ENCODE peak calls at places on chromosomes 2 and 18, in six cellular contexts. A is A549, J is SK-N-SH, Q is H1, D is HepG2, X is GM12878. B is an unnamed sample.

GRCh38 chr2:11873766-11874165 is 127.3 kb downstream of the LPIN1 start:
- DNase-seq in A (no peak), J (no peak), Q (peak; percentile 13), D (no peak), X (no peak), B (no peak)

GRCh38 chr2:19362094-19362649 is 3.7 kb upstream of the OSR1 start:
- DNase-seq in A (peak; percentile 31), J (peak; percentile 47), Q (no peak), D (no peak), X (no peak), B (no peak)

GRCh38 chr2:183037660-183038340 is 457 bp downstream of the NCKAP1 start:
- DNase-seq in A (peak; percentile 45), J (peak; percentile 76), Q (peak; percentile 64), D (peak; percentile 27), X (no peak), B (peak; percentile 67)

GRCh38 chr2:21939961-21940360 is 816.2 kb downstream of the TDRD15 start:
- DNase-seq in A (no peak), J (no peak), Q (no peak), D (no peak), X (no peak), B (no peak)

GRCh38 chr2:15677141-15677911 is 85.7 kb downstream of the DDX1 start:
- DNase-seq in A (no peak), J (peak; percentile 57), Q (no peak), D (no peak), X (no peak), B (no peak)

GRCh38 chr18:25042641-25043051 is 309.3 kb downstream of the ZNF521 start:
- DNase-seq in A (no peak), J (peak; percentile 18), Q (no peak), D (no peak), X (no peak), B (no peak)

GRCh38 chr2:72081450-72081849 is 66.2 kb downstream of the CYP26B1 start:
- DNase-seq in A (no peak), J (no peak), Q (no peak), D (no peak), X (no peak), B (no peak)

GRCh38 chr18:46179306-46179705 is 75.1 kb downstream of the HAUS1 start:
- DNase-seq in A (no peak), J (no peak), Q (no peak), D (no peak), X (no peak), B (no peak)

GRCh38 chr2:45602624-45603023 is 8.4 kb downstream of the SRBD1 start:
- DNase-seq in A (no peak), J (no peak), Q (no peak), D (no peak), X (no peak), B (no peak)

GRCh38 chr2:101442667-101443061 is 32.2 kb downstream of the RFX8 start:
- DNase-seq in A (peak; percentile 16), J (no peak), Q (no peak), D (peak; percentile 59), X (no peak), B (no peak)

GRCh38 chr2:3766824-3767223 is 63.4 kb downstream of the DCDC2C start:
- DNase-seq in A (no peak), J (no peak), Q (no peak), D (no peak), X (no peak), B (no peak)
- TF ChIP-seq CHD2 in A (no peak), J (no peak), Q (no peak), D (no peak), X (no peak), B (no peak)

DNA sequence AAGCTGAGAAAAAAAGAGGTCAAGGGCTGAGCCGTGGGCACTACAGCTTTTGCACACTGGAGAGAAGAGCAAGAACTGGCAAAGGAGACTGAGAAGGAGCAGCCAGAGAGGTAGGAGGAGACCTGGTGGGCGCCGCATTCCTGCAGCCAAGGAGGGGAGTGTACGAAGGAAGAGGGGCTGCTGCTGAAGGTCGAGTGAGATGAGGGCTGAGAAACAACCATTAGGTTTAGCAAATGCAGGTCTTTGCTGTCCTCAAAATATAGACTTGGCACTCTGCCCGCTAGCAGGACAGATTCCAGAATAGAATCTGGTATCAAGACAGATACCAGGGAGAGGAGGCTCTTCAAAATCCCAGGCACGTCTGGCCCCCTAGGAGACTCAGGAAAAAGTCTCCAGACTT is 83.0 kb downstream of the TGOLN2 start:
- DNase-seq in A (no peak), J (no peak), Q (no peak), D (no peak), X (no peak), B (no peak)
- TF ChIP-seq CHD2 in A (no peak), J (no peak), Q (no peak), D (no peak), X (no peak), B (no peak)

DNA sequence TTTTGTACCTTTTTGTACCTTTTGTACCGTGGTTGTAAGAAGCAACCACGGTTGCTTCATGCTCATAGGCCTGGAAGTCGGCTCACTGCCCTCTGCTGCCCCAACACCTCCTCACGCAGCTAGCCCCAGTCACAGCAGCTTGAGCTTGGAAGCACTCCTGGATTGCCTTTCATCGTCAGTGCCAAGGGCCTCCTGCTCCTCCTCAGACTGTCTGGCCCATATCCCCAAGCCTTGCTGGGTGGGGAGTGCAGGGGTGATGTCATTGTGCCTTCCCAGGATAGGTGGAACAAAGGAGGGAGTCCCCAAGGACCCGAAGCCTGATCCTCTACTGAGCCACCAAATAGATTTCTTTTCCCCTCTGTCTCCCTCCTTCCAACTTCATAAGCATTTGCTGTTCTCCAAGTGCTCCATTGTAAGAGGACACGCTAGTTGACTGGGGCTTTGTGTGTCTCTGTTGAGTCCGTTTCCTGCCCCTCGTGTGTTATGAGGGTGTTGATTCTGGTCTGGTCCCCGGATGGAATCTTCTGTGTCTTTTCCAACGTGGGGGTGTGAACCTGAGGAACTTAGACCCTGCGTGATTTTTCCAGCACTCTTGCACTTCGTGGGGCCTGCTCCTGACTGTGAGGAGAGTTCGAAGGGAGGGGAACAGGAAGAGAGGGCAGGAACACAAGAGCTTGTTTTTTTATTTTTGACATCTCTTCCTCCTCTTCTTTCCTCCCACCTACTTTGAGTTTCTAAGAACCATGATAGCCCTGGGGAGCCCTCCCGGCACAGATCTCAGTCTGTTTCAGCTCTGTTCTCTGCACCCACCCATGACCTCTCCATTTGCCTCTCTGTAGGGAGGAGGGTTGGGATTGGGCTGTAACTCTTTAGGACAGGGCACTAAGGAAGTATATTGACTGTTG is 127.2 kb upstream of the EML6 start:
- DNase-seq in A (no peak), J (no peak), Q (no peak), D (no peak), X (no peak), B (no peak)
- TF ChIP-seq CHD2 in A (no peak), J (no peak), Q (no peak), D (no peak), X (no peak), B (no peak)

GRCh38 chr18:57433492-57434176 is 1.5 kb upstream of the ONECUT2 start:
- DNase-seq in A (peak; percentile 6), J (no peak), Q (no peak), D (no peak), X (no peak), B (no peak)
- TF ChIP-seq CHD2 in A (no peak), J (no peak), Q (no peak), D (no peak), X (no peak), B (no peak)

DNA sequence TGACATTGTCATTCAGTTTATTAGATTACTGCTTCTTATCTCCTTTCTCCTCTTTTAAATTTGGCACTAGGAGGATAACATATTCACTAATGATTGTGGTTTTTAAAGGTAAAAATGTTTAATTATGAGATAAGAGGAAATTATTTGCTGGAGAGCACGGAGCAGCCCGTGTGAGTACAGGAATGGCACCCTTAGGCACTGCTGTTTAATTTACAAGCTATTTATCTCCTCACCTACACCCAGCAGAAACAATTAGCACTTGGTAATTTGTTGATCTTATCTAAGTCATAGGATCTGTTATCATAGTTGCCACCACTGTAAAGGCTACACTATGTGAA is 87.4 kb upstream of the SP3 start:
- DNase-seq in A (no peak), J (no peak), Q (no peak), D (no peak), X (no peak), B (no peak)
- TF ChIP-seq CHD2 in A (no peak), J (no peak), Q (no peak), D (no peak), X (no peak), B (no peak)

GRCh38 chr2:240711296-240711695 is 19.6 kb downstream of the AQP12A start:
- DNase-seq in A (no peak), J (no peak), Q (no peak), D (no peak), X (no peak), B (no peak)
- TF ChIP-seq CHD2 in A (no peak), J (no peak), Q (no peak), D (no peak), X (no peak), B (no peak)

GRCh38 chr2:159117658-159118057 is 149.2 kb downstream of the TANC1 start:
- DNase-seq in A (no peak), J (no peak), Q (no peak), D (no peak), X (no peak), B (no peak)

GRCh38 chr2:159118859-159119510 is 150.5 kb downstream of the TANC1 start:
- DNase-seq in A (no peak), J (no peak), Q (peak; percentile 10), D (no peak), X (no peak), B (no peak)

GRCh38 chr2:159119652-159120257 is 151.3 kb downstream of the TANC1 start:
- DNase-seq in A (no peak), J (no peak), Q (peak; percentile 28), D (no peak), X (no peak), B (no peak)

GRCh38 chr2:159116922-159117321 is 148.5 kb downstream of the TANC1 start:
- DNase-seq in A (no peak), J (no peak), Q (peak; percentile 26), D (no peak), X (no peak), B (no peak)

GRCh38 chr2:159118115-159118858 is 149.8 kb downstream of the TANC1 start:
- DNase-seq in A (peak; percentile 77), J (peak; percentile 70), Q (peak; percentile 93), D (peak; percentile 68), X (peak; percentile 51), B (peak; percentile 77)
- TF ChIP-seq CHD2 in A (no peak), J (peak; percentile 16), Q (no peak), D (no peak), X (no peak), B (no peak)

DNA sequence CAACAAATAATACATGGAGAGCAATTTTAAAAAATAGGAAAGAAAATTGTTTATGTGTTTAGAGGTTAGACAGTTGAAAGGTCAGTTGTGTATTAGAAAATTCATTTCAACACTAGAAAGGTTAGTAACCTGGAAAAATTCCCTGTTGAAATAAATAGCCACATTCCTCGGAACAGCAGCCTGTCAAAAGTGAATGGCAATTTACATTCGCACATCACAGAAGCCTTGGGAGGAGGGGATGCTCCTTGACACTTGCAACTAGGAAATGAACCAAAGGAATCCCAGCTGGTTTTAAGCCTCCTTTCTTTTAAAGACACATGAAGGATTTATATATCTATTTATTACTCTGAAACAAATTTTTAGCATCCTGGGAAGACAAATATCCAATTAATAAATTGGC is 653.5 kb upstream of the LRRTM4 start:
- DNase-seq in A (no peak), J (no peak), Q (no peak), D (no peak), X (no peak), B (no peak)
- TF ChIP-seq CHD2 in A (no peak), J (no peak), Q (no peak), D (no peak), X (no peak), B (no peak)

B was measured in K562.